ENCODE peak calls at places on chromosomes 6 and 20, in seven cellular contexts. One of them, this sample, is unnamed.

GRCh38 chr6:168307011-168307694 is 12.4 kb downstream of the DACT2 start:
- DNase-seq in endodermal cell: no peak
- DNase-seq in Peyer's patch: no peak
- DNase-seq in HAP-1: no peak
- DNase-seq in colonic mucosa: no peak
- DNase-seq in mucosa of descending colon: no peak
- DNase-seq in PC-3: no peak
- DNase-seq in this sample: no peak

GRCh38 chr6:8080338-8081151 is 16.4 kb upstream of the BLOC1S5 start:
- DNase-seq in endodermal cell: no peak
- DNase-seq in Peyer's patch: no peak
- DNase-seq in HAP-1: no peak
- DNase-seq in colonic mucosa: no peak
- DNase-seq in mucosa of descending colon: no peak
- DNase-seq in PC-3: peak; percentile 82
- DNase-seq in this sample: no peak

GRCh38 chr6:110471966-110472365 is 4.4 kb downstream of the SLC22A16 start:
- DNase-seq in endodermal cell: no peak
- DNase-seq in Peyer's patch: no peak
- DNase-seq in HAP-1: no peak
- DNase-seq in colonic mucosa: no peak
- DNase-seq in mucosa of descending colon: no peak
- DNase-seq in PC-3: no peak
- DNase-seq in this sample: no peak

GRCh38 chr20:59024111-59024530 is 4.9 kb downstream of the TUBB1 start:
- DNase-seq in endodermal cell: no peak
- DNase-seq in Peyer's patch: peak; percentile 40
- DNase-seq in HAP-1: no peak
- DNase-seq in colonic mucosa: no peak
- DNase-seq in mucosa of descending colon: no peak
- DNase-seq in PC-3: no peak
- DNase-seq in this sample: peak; percentile 31

GRCh38 chr6:2885967-2886731 is 17.0 kb downstream of the SERPINB9 start:
- DNase-seq in endodermal cell: peak; percentile 53
- DNase-seq in Peyer's patch: no peak
- DNase-seq in HAP-1: no peak
- DNase-seq in colonic mucosa: no peak
- DNase-seq in mucosa of descending colon: no peak
- DNase-seq in PC-3: no peak
- DNase-seq in this sample: no peak

GRCh38 chr6:33207569-33208088 is 671 bp upstream of the RING1 start:
- DNase-seq in endodermal cell: peak; percentile 78
- DNase-seq in Peyer's patch: peak; percentile 63
- DNase-seq in HAP-1: peak; percentile 35
- DNase-seq in colonic mucosa: peak; percentile 64
- DNase-seq in mucosa of descending colon: peak; percentile 77
- DNase-seq in PC-3: peak; percentile 38
- DNase-seq in this sample: peak; percentile 65

GRCh38 chr6:169474362-169474761 is 220.7 kb upstream of the THBS2 start:
- DNase-seq in endodermal cell: no peak
- DNase-seq in Peyer's patch: no peak
- DNase-seq in HAP-1: no peak
- DNase-seq in colonic mucosa: no peak
- DNase-seq in mucosa of descending colon: no peak
- DNase-seq in PC-3: no peak
- DNase-seq in this sample: no peak

GRCh38 chr6:168354338-168354737 is 34.8 kb upstream of the DACT2 start:
- DNase-seq in endodermal cell: peak; percentile 38
- DNase-seq in Peyer's patch: no peak
- DNase-seq in HAP-1: no peak
- DNase-seq in colonic mucosa: no peak
- DNase-seq in mucosa of descending colon: no peak
- DNase-seq in PC-3: no peak
- DNase-seq in this sample: no peak

GRCh38 chr20:20759132-20759531 is 46.7 kb upstream of the RALGAPA2 start:
- DNase-seq in endodermal cell: no peak
- DNase-seq in Peyer's patch: peak; percentile 61
- DNase-seq in HAP-1: peak; percentile 3
- DNase-seq in colonic mucosa: peak; percentile 59
- DNase-seq in mucosa of descending colon: peak; percentile 61
- DNase-seq in PC-3: no peak
- DNase-seq in this sample: no peak

GRCh38 chr6:104711371-104711770 is 148.3 kb downstream of the HACE1 start:
- DNase-seq in endodermal cell: no peak
- DNase-seq in Peyer's patch: peak; percentile 54
- DNase-seq in HAP-1: no peak
- DNase-seq in colonic mucosa: no peak
- DNase-seq in mucosa of descending colon: no peak
- DNase-seq in PC-3: peak; percentile 80
- DNase-seq in this sample: no peak

GRCh38 chr6:159077123-159077522 is 32.3 kb upstream of the TAGAP start:
- DNase-seq in endodermal cell: peak; percentile 32
- DNase-seq in Peyer's patch: no peak
- DNase-seq in HAP-1: no peak
- DNase-seq in colonic mucosa: peak; percentile 6
- DNase-seq in mucosa of descending colon: no peak
- DNase-seq in PC-3: no peak
- DNase-seq in this sample: no peak

GRCh38 chr20:45857836-45858250 is 429 bp downstream of the ZSWIM3 start:
- DNase-seq in endodermal cell: peak; percentile 88
- DNase-seq in Peyer's patch: no peak
- DNase-seq in HAP-1: no peak
- DNase-seq in colonic mucosa: no peak
- DNase-seq in mucosa of descending colon: no peak
- DNase-seq in PC-3: no peak
- DNase-seq in this sample: no peak

GRCh38 chr20:10076126-10077080 is 41.6 kb downstream of the ANKEF1 start:
- DNase-seq in endodermal cell: no peak
- DNase-seq in Peyer's patch: no peak
- DNase-seq in HAP-1: no peak
- DNase-seq in colonic mucosa: no peak
- DNase-seq in mucosa of descending colon: no peak
- DNase-seq in PC-3: peak; percentile 96
- DNase-seq in this sample: no peak

GRCh38 chr20:59386819-59387218 is 86.4 kb downstream of the EDN3 start:
- DNase-seq in endodermal cell: no peak
- DNase-seq in Peyer's patch: no peak
- DNase-seq in HAP-1: no peak
- DNase-seq in colonic mucosa: no peak
- DNase-seq in mucosa of descending colon: no peak
- DNase-seq in PC-3: no peak
- DNase-seq in this sample: no peak

GRCh38 chr20:1364106-1364505 is 28.7 kb downstream of the FKBP1A start:
- DNase-seq in endodermal cell: no peak
- DNase-seq in Peyer's patch: no peak
- DNase-seq in HAP-1: no peak
- DNase-seq in colonic mucosa: no peak
- DNase-seq in mucosa of descending colon: no peak
- DNase-seq in PC-3: no peak
- DNase-seq in this sample: no peak

GRCh38 chr6:53543341-53544010 is 1.4 kb downstream of the GCLC start:
- DNase-seq in endodermal cell: no peak
- DNase-seq in Peyer's patch: no peak
- DNase-seq in HAP-1: no peak
- DNase-seq in colonic mucosa: no peak
- DNase-seq in mucosa of descending colon: no peak
- DNase-seq in PC-3: peak; percentile 17
- DNase-seq in this sample: no peak

GRCh38 chr6:125991653-125992052 is 5.3 kb downstream of the TRMT11 start:
- DNase-seq in endodermal cell: no peak
- DNase-seq in Peyer's patch: no peak
- DNase-seq in HAP-1: no peak
- DNase-seq in colonic mucosa: no peak
- DNase-seq in mucosa of descending colon: no peak
- DNase-seq in PC-3: no peak
- DNase-seq in this sample: no peak

GRCh38 chr20:24672886-24673677 is 203.7 kb downstream of the SYNDIG1 start:
- DNase-seq in endodermal cell: no peak
- DNase-seq in Peyer's patch: no peak
- DNase-seq in HAP-1: no peak
- DNase-seq in colonic mucosa: no peak
- DNase-seq in mucosa of descending colon: no peak
- DNase-seq in PC-3: peak; percentile 97
- DNase-seq in this sample: no peak

GRCh38 chr20:59749293-59749680 is 144.9 kb downstream of the PHACTR3 start:
- DNase-seq in endodermal cell: no peak
- DNase-seq in Peyer's patch: no peak
- DNase-seq in HAP-1: no peak
- DNase-seq in colonic mucosa: no peak
- DNase-seq in mucosa of descending colon: no peak
- DNase-seq in PC-3: peak; percentile 6
- DNase-seq in this sample: no peak

GRCh38 chr6:113719545-113719944 is 137.6 kb upstream of the MARCKS start:
- DNase-seq in endodermal cell: no peak
- DNase-seq in Peyer's patch: no peak
- DNase-seq in HAP-1: no peak
- DNase-seq in colonic mucosa: no peak
- DNase-seq in mucosa of descending colon: no peak
- DNase-seq in PC-3: no peak
- DNase-seq in this sample: no peak

GRCh38 chr6:26556263-26557070 is 18.3 kb downstream of the HMGN4 start:
- DNase-seq in endodermal cell: peak; percentile 90
- DNase-seq in Peyer's patch: no peak
- DNase-seq in HAP-1: peak; percentile 97
- DNase-seq in colonic mucosa: no peak
- DNase-seq in mucosa of descending colon: no peak
- DNase-seq in PC-3: peak; percentile 93
- DNase-seq in this sample: no peak

DNA sequence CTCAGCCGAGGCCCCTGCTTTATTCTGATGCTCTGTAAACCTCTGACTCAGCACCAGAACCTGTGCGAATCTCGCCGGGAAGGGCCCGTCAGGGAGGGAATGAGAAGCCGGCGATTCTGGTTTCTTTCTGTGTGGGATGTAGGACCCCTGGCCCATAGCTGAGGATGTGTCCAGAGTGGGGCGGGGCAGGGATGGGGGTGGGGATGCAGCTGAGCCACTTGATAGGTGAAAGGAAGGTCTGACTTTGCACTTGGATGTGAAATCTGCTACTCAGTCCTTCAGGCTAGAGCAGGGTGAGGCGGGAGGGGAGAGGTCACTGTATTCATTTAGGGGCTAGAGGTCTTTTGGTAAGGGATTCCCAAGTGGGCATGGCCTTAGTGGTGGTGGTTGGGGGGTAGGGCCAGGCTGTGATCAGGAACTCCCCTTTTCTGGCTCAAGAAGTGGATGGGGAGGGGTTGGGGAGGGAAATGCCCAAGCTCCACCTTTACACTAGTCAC is 2.3 kb downstream of the TOX2 start:
- DNase-seq in endodermal cell: peak; percentile 61
- DNase-seq in Peyer's patch: no peak
- DNase-seq in HAP-1: no peak
- DNase-seq in colonic mucosa: no peak
- DNase-seq in mucosa of descending colon: no peak
- DNase-seq in PC-3: no peak
- DNase-seq in this sample: no peak
- H3K4me3 ChIP-seq in endodermal cell: no peak overlapping the region
- H3K4me3 ChIP-seq in Peyer's patch: no peak overlapping the region
- H3K4me3 ChIP-seq in HAP-1: no peak overlapping the region
- H3K4me3 ChIP-seq in colonic mucosa: no peak overlapping the region
- H3K4me3 ChIP-seq in mucosa of descending colon: no peak overlapping the region
- H3K4me3 ChIP-seq in PC-3: no peak overlapping the region
- H3K4me3 ChIP-seq in this sample: peak overlapping the region; percentile 63

DNA sequence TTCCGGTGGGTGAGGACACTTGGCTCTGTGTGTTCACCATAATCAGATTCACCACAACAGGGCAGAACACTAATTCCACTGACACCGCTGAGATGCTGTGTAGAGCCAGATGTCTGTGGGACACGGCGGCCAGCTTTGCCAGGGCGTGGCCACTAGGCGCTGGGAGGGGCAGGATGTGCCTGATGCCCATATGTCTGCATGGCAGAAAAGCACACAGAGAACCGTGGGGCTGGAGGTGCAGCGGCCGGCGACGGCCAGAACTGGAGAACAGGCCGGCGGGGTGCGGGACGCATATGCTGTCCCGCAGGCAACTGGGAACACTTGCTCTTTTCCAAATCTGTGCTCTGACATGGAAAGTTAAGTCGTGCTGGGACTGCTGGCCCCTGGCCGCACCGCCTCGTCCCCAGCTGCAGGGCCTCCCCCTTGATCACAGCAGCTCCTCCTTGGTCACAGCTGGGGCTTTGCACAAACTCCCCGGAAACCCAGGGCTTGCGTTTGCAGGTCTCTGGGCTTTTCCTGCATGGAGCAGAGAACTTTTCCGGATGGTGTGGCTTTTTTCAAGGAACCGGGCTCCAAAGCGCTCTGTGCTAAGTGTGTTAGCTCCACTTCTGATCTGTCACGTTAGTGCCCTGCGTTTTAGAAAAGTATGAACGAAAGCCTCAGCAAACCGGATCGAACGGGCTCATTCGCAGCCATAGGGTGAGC is 31.1 kb downstream of the NTSR1 start:
- DNase-seq in endodermal cell: no peak
- DNase-seq in Peyer's patch: peak; percentile 79
- DNase-seq in HAP-1: no peak
- DNase-seq in colonic mucosa: peak; percentile 47
- DNase-seq in mucosa of descending colon: peak; percentile 71
- DNase-seq in PC-3: peak; percentile 76
- DNase-seq in this sample: peak; percentile 65
- H3K4me3 ChIP-seq in endodermal cell: no peak overlapping the region
- H3K4me3 ChIP-seq in Peyer's patch: peak overlapping the region; percentile 19
- H3K4me3 ChIP-seq in HAP-1: no peak overlapping the region
- H3K4me3 ChIP-seq in colonic mucosa: no peak overlapping the region
- H3K4me3 ChIP-seq in mucosa of descending colon: no peak overlapping the region
- H3K4me3 ChIP-seq in PC-3: peak overlapping the region; percentile 61
- H3K4me3 ChIP-seq in this sample: peak overlapping the region; percentile 23

GRCh38 chr20:63829598-63829942 is 1.5 kb downstream of the ZBTB46 start:
- DNase-seq in endodermal cell: no peak
- DNase-seq in Peyer's patch: no peak
- DNase-seq in HAP-1: no peak
- DNase-seq in colonic mucosa: no peak
- DNase-seq in mucosa of descending colon: no peak
- DNase-seq in PC-3: no peak
- DNase-seq in this sample: no peak
- H3K4me3 ChIP-seq in endodermal cell: peak overlapping the region; percentile 85
- H3K4me3 ChIP-seq in Peyer's patch: no peak overlapping the region
- H3K4me3 ChIP-seq in HAP-1: peak overlapping the region; percentile 32
- H3K4me3 ChIP-seq in colonic mucosa: peak overlapping the region; percentile 30
- H3K4me3 ChIP-seq in mucosa of descending colon: no peak overlapping the region
- H3K4me3 ChIP-seq in PC-3: no peak overlapping the region
- H3K4me3 ChIP-seq in this sample: peak overlapping the region; percentile 60

GRCh38 chr6:134169881-134170486 is 117.6 kb upstream of the SLC2A12 start:
- DNase-seq in endodermal cell: no peak
- DNase-seq in Peyer's patch: no peak
- DNase-seq in HAP-1: no peak
- DNase-seq in colonic mucosa: no peak
- DNase-seq in mucosa of descending colon: no peak
- DNase-seq in PC-3: no peak
- DNase-seq in this sample: no peak

GRCh38 chr6:134172020-134172766 is 119.8 kb upstream of the SLC2A12 start:
- DNase-seq in endodermal cell: no peak
- DNase-seq in Peyer's patch: no peak
- DNase-seq in HAP-1: no peak
- DNase-seq in colonic mucosa: no peak
- DNase-seq in mucosa of descending colon: no peak
- DNase-seq in PC-3: no peak
- DNase-seq in this sample: no peak

GRCh38 chr6:134170844-134171243 is 118.4 kb upstream of the SLC2A12 start:
- DNase-seq in endodermal cell: no peak
- DNase-seq in Peyer's patch: no peak
- DNase-seq in HAP-1: no peak
- DNase-seq in colonic mucosa: no peak
- DNase-seq in mucosa of descending colon: no peak
- DNase-seq in PC-3: no peak
- DNase-seq in this sample: no peak

GRCh38 chr6:134173007-134173690 is 120.7 kb upstream of the SLC2A12 start:
- DNase-seq in endodermal cell: no peak
- DNase-seq in Peyer's patch: no peak
- DNase-seq in HAP-1: no peak
- DNase-seq in colonic mucosa: no peak
- DNase-seq in mucosa of descending colon: no peak
- DNase-seq in PC-3: no peak
- DNase-seq in this sample: no peak

GRCh38 chr6:134171517-134171916 is 119.1 kb upstream of the SLC2A12 start:
- DNase-seq in endodermal cell: no peak
- DNase-seq in Peyer's patch: no peak
- DNase-seq in HAP-1: no peak
- DNase-seq in colonic mucosa: no peak
- DNase-seq in mucosa of descending colon: no peak
- DNase-seq in PC-3: no peak
- DNase-seq in this sample: no peak
- H3K4me3 ChIP-seq in endodermal cell: no peak overlapping the region
- H3K4me3 ChIP-seq in Peyer's patch: no peak overlapping the region
- H3K4me3 ChIP-seq in HAP-1: no peak overlapping the region
- H3K4me3 ChIP-seq in colonic mucosa: no peak overlapping the region
- H3K4me3 ChIP-seq in mucosa of descending colon: no peak overlapping the region
- H3K4me3 ChIP-seq in PC-3: no peak overlapping the region
- H3K4me3 ChIP-seq in this sample: peak overlapping the region; percentile 67

This sample was measured in lower lobe of right lung.